ENCODE peak calls at places on chromosomes 13 and 19, in four cellular contexts. One of them, this sample, is unnamed.
A peak's percentile ranks its signal among the peaks of the same experiment; 100 is the strongest.

GRCh38 chr19:55442372-55443044 is 592 bp downstream of the SHISA7 start:
- DNase-seq in mammary epithelial cell: no peak
- DNase-seq in ovary: no peak
- DNase-seq in heart right ventricle: no peak
- DNase-seq in this sample: no peak

GRCh38 chr19:16112778-16113177 is 1.1 kb downstream of the RAB8A start:
- DNase-seq in heart right ventricle: no peak
- DNase-seq in mammary epithelial cell: no peak
- DNase-seq in ovary: no peak
- DNase-seq in this sample: no peak

GRCh38 chr13:49253310-49253709 is 5.6 kb downstream of the CDADC1 start:
- DNase-seq in mammary epithelial cell: no peak
- DNase-seq in ovary: no peak
- DNase-seq in heart right ventricle: no peak
- DNase-seq in this sample: no peak

GRCh38 chr19:45496349-45496953 is 396 bp downstream of the RTN2 start:
- DNase-seq in ovary: peak; percentile 70
- DNase-seq in mammary epithelial cell: no peak
- DNase-seq in heart right ventricle: no peak
- DNase-seq in this sample: no peak

GRCh38 chr19:8367327-8368001 is 3.5 kb downstream of the ANGPTL4 start:
- DNase-seq in ovary: peak; percentile 93
- DNase-seq in heart right ventricle: peak; percentile 90
- DNase-seq in mammary epithelial cell: peak; percentile 90
- DNase-seq in this sample: peak; percentile 81

GRCh38 chr13:21074601-21075302 is 13.4 kb upstream of the LATS2 start:
- DNase-seq in ovary: peak; percentile 33
- DNase-seq in heart right ventricle: peak; percentile 32
- DNase-seq in mammary epithelial cell: no peak
- DNase-seq in this sample: no peak

GRCh38 chr13:59877933-59878332 is 285.8 kb downstream of the DIAPH3 start:
- DNase-seq in ovary: no peak
- DNase-seq in heart right ventricle: no peak
- DNase-seq in mammary epithelial cell: peak; percentile 3
- DNase-seq in this sample: no peak

GRCh38 chr19:51919606-51920005 is 7.7 kb upstream of the ZNF613 start:
- DNase-seq in heart right ventricle: no peak
- DNase-seq in ovary: no peak
- DNase-seq in mammary epithelial cell: no peak
- DNase-seq in this sample: no peak

GRCh38 chr13:89432997-89433396 is 1761.8 kb downstream of the SLITRK5 start:
- DNase-seq in ovary: no peak
- DNase-seq in mammary epithelial cell: no peak
- DNase-seq in heart right ventricle: no peak
- DNase-seq in this sample: no peak

GRCh38 chr19:8654591-8655339 is 24.3 kb downstream of the NFILZ start:
- DNase-seq in ovary: peak; percentile 55
- DNase-seq in heart right ventricle: no peak
- DNase-seq in mammary epithelial cell: peak; percentile 16
- DNase-seq in this sample: peak; percentile 27

GRCh38 chr13:40779049-40779448 is 8.1 kb upstream of the MRPS31 start:
- DNase-seq in ovary: no peak
- DNase-seq in heart right ventricle: no peak
- DNase-seq in mammary epithelial cell: no peak
- DNase-seq in this sample: no peak

GRCh38 chr13:40777957-40778235 is 6.9 kb upstream of the MRPS31 start:
- DNase-seq in heart right ventricle: no peak
- DNase-seq in mammary epithelial cell: no peak
- DNase-seq in ovary: no peak
- DNase-seq in this sample: no peak

GRCh38 chr13:40781717-40782116 is 7.7 kb upstream of the SLC25A15 start:
- DNase-seq in ovary: no peak
- DNase-seq in heart right ventricle: no peak
- DNase-seq in mammary epithelial cell: no peak
- DNase-seq in this sample: no peak

GRCh38 chr13:40780822-40781401 is 8.5 kb upstream of the SLC25A15 start:
- DNase-seq in heart right ventricle: no peak
- DNase-seq in mammary epithelial cell: no peak
- DNase-seq in ovary: no peak
- DNase-seq in this sample: no peak

DNA sequence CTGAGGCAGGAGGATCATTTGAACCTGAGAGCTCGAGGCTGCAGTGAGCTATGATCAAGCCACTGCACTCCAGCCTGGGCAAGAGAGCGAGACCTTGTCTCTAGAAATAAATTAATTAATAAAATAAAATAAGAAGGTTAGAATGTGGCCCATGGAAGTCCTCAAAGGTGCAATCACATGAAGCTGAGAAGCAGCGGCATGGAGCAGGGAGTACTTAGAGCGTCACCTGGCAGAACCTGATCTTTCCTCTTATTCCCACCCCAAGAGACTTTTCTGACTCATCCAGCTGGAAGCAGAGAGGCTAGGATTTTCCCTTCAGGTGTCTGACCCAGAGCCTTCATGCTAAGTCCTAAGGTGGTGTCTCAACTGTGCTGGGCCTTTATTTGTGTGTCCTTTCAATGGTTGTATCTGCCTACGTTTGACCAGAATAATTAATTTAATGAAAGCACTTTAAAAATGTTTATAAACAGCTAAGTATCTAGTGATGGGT is 8.9 kb upstream of the MRPS31 start:
- DNase-seq in heart right ventricle: no peak
- DNase-seq in ovary: no peak
- DNase-seq in mammary epithelial cell: peak; percentile 23
- DNase-seq in this sample: no peak
- H3K4me3 ChIP-seq in heart right ventricle: no peak overlapping the region
- H3K4me3 ChIP-seq in ovary: no peak overlapping the region
- H3K4me3 ChIP-seq in mammary epithelial cell: no peak overlapping the region
- H3K4me3 ChIP-seq in this sample: no peak overlapping the region

DNA sequence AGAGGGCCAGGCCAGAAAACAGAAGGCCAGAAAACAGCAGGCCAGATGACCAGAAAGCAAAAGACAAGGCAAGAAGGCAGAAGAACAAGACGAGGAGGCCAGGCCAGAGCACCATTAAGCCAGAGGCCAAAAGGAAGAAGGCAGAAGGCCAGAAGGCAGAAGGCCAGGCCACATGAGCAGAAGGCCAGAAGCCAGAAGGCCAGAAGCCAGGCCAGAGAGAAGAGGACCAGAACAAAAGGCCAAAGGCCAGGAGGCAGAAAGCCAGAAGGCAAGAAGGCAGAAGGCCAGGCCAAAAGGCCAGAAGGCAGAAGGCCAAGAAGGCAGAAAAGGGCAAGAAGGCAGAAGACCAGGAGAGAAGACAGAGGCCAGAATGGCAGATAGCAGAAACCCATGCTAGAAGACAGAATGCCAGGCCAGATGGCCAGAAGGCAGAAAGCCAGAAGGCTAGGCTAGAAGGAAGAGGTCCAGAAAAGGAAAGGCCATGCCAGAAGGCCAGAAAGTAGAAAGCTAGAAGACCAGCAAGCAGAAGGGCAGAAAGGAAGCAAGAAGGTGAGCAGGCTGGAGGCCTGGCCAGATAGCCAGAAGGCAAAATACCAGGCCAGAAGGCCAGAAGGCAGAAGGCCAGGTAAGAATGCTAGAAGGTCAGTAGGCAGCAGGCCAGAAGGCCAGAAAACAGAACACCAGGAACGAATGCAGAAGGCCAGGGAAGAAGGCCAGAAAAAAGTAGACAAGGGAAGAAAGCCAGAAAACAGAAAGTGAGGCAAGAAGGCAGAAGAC is 187.6 kb downstream of the TUBA3C start:
- DNase-seq in mammary epithelial cell: no peak
- DNase-seq in ovary: no peak
- DNase-seq in heart right ventricle: no peak
- DNase-seq in this sample: no peak
- H3K9me3 ChIP-seq in mammary epithelial cell: peaks cover 63% of the 10 kb centered on the region
- H3K9me3 ChIP-seq in ovary: no peaks in the 10 kb centered on the region
- H3K9me3 ChIP-seq in heart right ventricle: peaks cover 3% of the 10 kb centered on the region
- H3K9me3 ChIP-seq in this sample: no peaks in the 10 kb centered on the region

GRCh38 chr13:52739468-52740071 is at the start of gene CNMD:
- DNase-seq in mammary epithelial cell: no peak
- DNase-seq in heart right ventricle: no peak
- DNase-seq in ovary: no peak
- DNase-seq in this sample: no peak
- H3K4me3 ChIP-seq in mammary epithelial cell: peak within 1 kb of the TSS; percentile 21
- H3K4me3 ChIP-seq in heart right ventricle: no peak within 1 kb of the TSS
- H3K4me3 ChIP-seq in ovary: no peak within 1 kb of the TSS
- H3K4me3 ChIP-seq in this sample: peak within 1 kb of the TSS; percentile 18

GRCh38 chr13:31060655-31061054 is 101.0 kb downstream of the HSPH1 start:
- DNase-seq in heart right ventricle: no peak
- DNase-seq in ovary: no peak
- DNase-seq in mammary epithelial cell: no peak
- DNase-seq in this sample: no peak

GRCh38 chr13:31068119-31068423 is 93.6 kb downstream of the HSPH1 start:
- DNase-seq in ovary: no peak
- DNase-seq in heart right ventricle: no peak
- DNase-seq in mammary epithelial cell: no peak
- DNase-seq in this sample: no peak

GRCh38 chr13:31067416-31068118 is 94.1 kb downstream of the HSPH1 start:
- DNase-seq in mammary epithelial cell: peak; percentile 83
- DNase-seq in ovary: no peak
- DNase-seq in heart right ventricle: no peak
- DNase-seq in this sample: no peak

GRCh38 chr13:31063734-31064133 is 98.0 kb downstream of the HSPH1 start:
- DNase-seq in ovary: no peak
- DNase-seq in mammary epithelial cell: peak; percentile 43
- DNase-seq in heart right ventricle: no peak
- DNase-seq in this sample: no peak

DNA sequence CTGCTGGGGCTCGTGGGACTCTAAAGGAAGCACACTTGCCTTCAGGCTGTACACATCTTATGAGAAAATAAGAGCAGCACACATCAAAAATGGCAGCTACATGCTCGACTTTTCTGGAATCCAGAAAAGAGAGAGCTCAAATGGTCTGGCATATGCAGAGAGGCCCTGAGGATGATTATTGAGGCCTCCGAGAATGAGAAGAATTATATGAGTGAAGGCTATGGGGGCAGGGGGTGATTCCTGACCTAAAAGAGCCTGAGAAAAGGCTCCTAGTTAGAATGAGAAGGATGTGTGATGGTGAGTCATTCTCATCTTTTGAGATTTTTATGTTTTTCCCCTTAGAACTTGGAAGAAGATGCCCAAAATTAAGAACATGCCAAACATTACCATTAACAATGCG is 97.1 kb downstream of the HSPH1 start:
- DNase-seq in ovary: no peak
- DNase-seq in mammary epithelial cell: no peak
- DNase-seq in heart right ventricle: no peak
- DNase-seq in this sample: no peak
- H3K9me3 ChIP-seq in ovary: no peaks in the 10 kb centered on the region
- H3K9me3 ChIP-seq in mammary epithelial cell: no peaks in the 10 kb centered on the region
- H3K9me3 ChIP-seq in heart right ventricle: no peaks in the 10 kb centered on the region
- H3K9me3 ChIP-seq in this sample: no peaks in the 10 kb centered on the region

DNA sequence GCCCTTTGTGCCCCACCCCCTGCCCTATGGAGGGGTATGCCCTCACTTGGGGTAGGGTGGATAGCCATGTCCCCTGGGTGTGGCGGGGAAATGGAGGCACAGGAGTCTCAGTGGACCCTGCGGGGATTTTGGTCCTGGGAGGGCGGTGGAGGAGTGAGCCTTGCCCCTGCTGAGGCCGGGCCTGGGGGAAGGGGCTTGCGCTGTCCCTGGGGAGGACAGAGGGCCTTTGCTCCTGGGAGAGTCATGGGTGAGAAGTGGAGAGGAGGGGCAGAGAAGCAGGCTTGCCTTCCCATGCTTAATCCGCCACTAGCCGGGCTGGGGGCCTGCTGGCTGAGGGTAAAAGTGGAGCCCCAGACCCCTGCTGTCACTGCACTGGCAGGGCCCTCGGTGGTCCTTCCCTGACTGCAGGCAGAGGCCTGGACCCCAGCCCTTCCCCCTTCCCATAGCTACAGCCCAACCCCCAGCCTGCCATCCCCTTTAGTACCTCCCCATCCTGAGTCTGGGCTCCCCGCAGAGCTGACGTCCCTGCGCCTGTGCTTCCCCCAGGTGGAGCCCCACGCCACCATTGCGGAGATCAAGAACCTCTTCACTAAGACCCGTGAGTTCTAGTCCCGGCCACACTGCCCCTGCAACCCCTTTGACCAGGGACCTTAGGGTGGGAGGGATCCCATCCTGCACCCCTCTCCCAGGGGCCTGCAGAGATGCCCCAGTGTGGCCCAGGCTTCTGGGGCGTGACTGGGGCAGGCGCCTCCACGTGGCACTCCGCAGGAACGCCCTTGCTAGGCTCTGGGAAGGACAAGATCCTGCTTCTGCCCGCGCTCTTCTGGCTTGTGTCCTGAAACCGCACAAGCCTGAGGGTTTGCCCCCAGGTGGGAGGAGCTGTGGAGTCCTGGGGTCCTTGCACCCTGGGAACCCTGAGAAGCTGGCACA is 8.9 kb downstream of the NDUFB7 start:
- DNase-seq in heart right ventricle: no peak
- DNase-seq in mammary epithelial cell: no peak
- DNase-seq in ovary: no peak
- DNase-seq in this sample: no peak
- H3K4me3 ChIP-seq in heart right ventricle: no peak overlapping the region
- H3K4me3 ChIP-seq in mammary epithelial cell: peak overlapping the region; percentile 29
- H3K4me3 ChIP-seq in ovary: no peak overlapping the region
- H3K4me3 ChIP-seq in this sample: peak overlapping the region; percentile 39

GRCh38 chr13:33299626-33300025 is 14.1 kb upstream of the STARD13 start:
- DNase-seq in heart right ventricle: no peak
- DNase-seq in ovary: no peak
- DNase-seq in mammary epithelial cell: no peak
- DNase-seq in this sample: no peak
- H3K9me3 ChIP-seq in heart right ventricle: no peaks in the 10 kb centered on the region
- H3K9me3 ChIP-seq in ovary: no peaks in the 10 kb centered on the region
- H3K9me3 ChIP-seq in mammary epithelial cell: no peaks in the 10 kb centered on the region
- H3K9me3 ChIP-seq in this sample: no peaks in the 10 kb centered on the region